ENCODE peak calls at places on chromosomes 16 and 17, in six cellular contexts. G, J, X, M, L and P are unnamed samples.

GRCh38 chr17:42221886-42222745 is 27.8 kb upstream of the GHDC start:
- ATAC-seq in M (peak; percentile 42), J (peak; percentile 97), G (peak; percentile 54), L (peak; percentile 96), X (peak; percentile 88), P (peak; percentile 63)

GRCh38 chr16:27790546-27791403 is 240.8 kb downstream of the KATNIP start:
- ATAC-seq in G (peak; percentile 65), J (no peak), X (no peak), L (no peak), M (no peak), P (peak; percentile 31)

GRCh38 chr17:73820686-73821448 is 176.6 kb upstream of the SDK2 start:
- ATAC-seq in G (no peak), L (peak; percentile 33), M (peak; percentile 33), J (no peak), X (peak; percentile 42), P (no peak)

GRCh38 chr16:11976850-11977205 is 294 bp downstream of the SNX29 start:
- ATAC-seq in M (peak; percentile 2), X (no peak), G (no peak), L (no peak), J (no peak), P (peak; percentile 14)

GRCh38 chr17:68391561-68392268 is 65.6 kb downstream of the WIPI1 start:
- ATAC-seq in M (no peak), G (no peak), L (no peak), X (no peak), J (no peak), P (no peak)

GRCh38 chr16:3256146-3256875 is at the start of gene MEFV:
- ATAC-seq in M (peak; percentile 14), X (no peak), G (peak; percentile 63), J (no peak), L (peak; percentile 21), P (no peak)

GRCh38 chr17:83132251-83133081 is 53.1 kb downstream of the METRNL start:
- ATAC-seq in X (no peak), G (peak; percentile 95), J (no peak), M (peak; percentile 14), L (no peak), P (peak; percentile 5)

GRCh38 chr17:80124351-80124981 is 22.5 kb downstream of the EIF4A3 start:
- ATAC-seq in M (peak; percentile 41), X (no peak), J (no peak), G (no peak), L (peak; percentile 69), P (no peak)

GRCh38 chr17:72618018-72618509 is 474.4 kb downstream of the SLC39A11 start:
- ATAC-seq in M (peak; percentile 83), G (peak; percentile 33), L (peak; percentile 43), J (peak; percentile 54), X (no peak), P (no peak)

GRCh38 chr16:24075929-24076716 is 180.0 kb upstream of the CACNG3 start:
- ATAC-seq in M (no peak), L (no peak), G (no peak), J (peak; percentile 54), X (peak; percentile 74), P (peak; percentile 82)

GRCh38 chr16:86856946-86857586 is 278.7 kb downstream of the FOXL1 start:
- ATAC-seq in J (no peak), L (peak; percentile 35), X (no peak), G (no peak), M (no peak), P (peak; percentile 31)